ENCODE peak calls at places on chromosomes 13 and 19, in ten cellular contexts. A is psoas muscle; F is left ventricle myocardium inferior; C is mucosa of descending colon; B is H1; J is colonic mucosa; P is CD8-positive, alpha-beta T cell; R is adrenal gland; V is ovary; D is gastrocnemius medialis. U is an unnamed sample. For H3K9me3, the result is how much of the 10 kb centered on the place peaks cover.

GRCh38 chr19:8310342-8311055 is 2.3 kb upstream of the CD320 start:
- DNase-seq in C (peak), F (no peak), J (peak), P (no peak), R (peak), D (peak), A (peak), B (no peak), V (peak), U (peak)

GRCh38 chr13:71242191-71242590 is 624.8 kb downstream of the DACH1 start:
- DNase-seq in D (no peak), R (no peak), B (no peak), C (no peak), P (no peak), J (no peak), F (peak), V (no peak), A (no peak), U (no peak)

GRCh38 chr19:21202865-21203494 is 61.1 kb downstream of the ZNF431 start:
- DNase-seq in V (no peak), F (no peak), A (no peak), R (no peak), D (no peak), P (no peak), B (peak), C (no peak), J (no peak), U (no peak)

GRCh38 chr13:94660695-94661324 is 51.5 kb downstream of the SOX21 start:
- DNase-seq in V (no peak), C (no peak), D (no peak), P (no peak), J (no peak), F (no peak), B (no peak), R (no peak), A (no peak), U (no peak)

GRCh38 chr19:18349524-18350128 is 9.2 kb downstream of the PGPEP1 start:
- DNase-seq in A (peak), P (no peak), D (no peak), J (peak), B (no peak), R (peak), C (peak), V (peak), F (no peak), U (peak)

GRCh38 chr19:33763661-33764343 is 32.9 kb upstream of the KCTD15 start:
- DNase-seq in J (no peak), P (no peak), D (no peak), C (no peak), R (no peak), B (no peak), A (no peak), F (peak), V (no peak), U (no peak)

GRCh38 chr19:45575216-45575615 is 9.4 kb downstream of the OPA3 start:
- DNase-seq in V (no peak), R (no peak), B (no peak), C (no peak), F (no peak), P (no peak), A (no peak), D (no peak), J (no peak), U (no peak)

GRCh38 chr13:99827011-99827410 is 144.6 kb downstream of the ZIC5 start:
- DNase-seq in P (no peak), B (no peak), V (no peak), F (no peak), J (no peak), A (no peak), C (no peak), D (no peak), R (no peak), U (no peak)

GRCh38 chr19:48644839-48645651 is 942 bp downstream of the CA11 start:
- DNase-seq in J (peak), C (peak), A (peak), D (peak), F (peak), R (peak), V (peak), P (peak), B (no peak), U (peak)

GRCh38 chr13:20943519-20944012 is 41.0 kb upstream of the XPO4 start:
- DNase-seq in P (peak), J (peak), B (peak), F (peak), C (peak), D (peak), A (peak), V (peak), R (peak), U (peak)

GRCh38 chr19:56317749-56318148 is 3.1 kb upstream of the ZSCAN5A start:
- DNase-seq in B (no peak), F (no peak), C (no peak), R (no peak), V (no peak), A (no peak), D (no peak), P (no peak), J (no peak), U (no peak)
- H3K9me3 ChIP-seq in B (under half), F (under half), C (under half), R (under half), V (under half), A (under half), D (under half), P (under half), J (under half), U (under half)

DNA sequence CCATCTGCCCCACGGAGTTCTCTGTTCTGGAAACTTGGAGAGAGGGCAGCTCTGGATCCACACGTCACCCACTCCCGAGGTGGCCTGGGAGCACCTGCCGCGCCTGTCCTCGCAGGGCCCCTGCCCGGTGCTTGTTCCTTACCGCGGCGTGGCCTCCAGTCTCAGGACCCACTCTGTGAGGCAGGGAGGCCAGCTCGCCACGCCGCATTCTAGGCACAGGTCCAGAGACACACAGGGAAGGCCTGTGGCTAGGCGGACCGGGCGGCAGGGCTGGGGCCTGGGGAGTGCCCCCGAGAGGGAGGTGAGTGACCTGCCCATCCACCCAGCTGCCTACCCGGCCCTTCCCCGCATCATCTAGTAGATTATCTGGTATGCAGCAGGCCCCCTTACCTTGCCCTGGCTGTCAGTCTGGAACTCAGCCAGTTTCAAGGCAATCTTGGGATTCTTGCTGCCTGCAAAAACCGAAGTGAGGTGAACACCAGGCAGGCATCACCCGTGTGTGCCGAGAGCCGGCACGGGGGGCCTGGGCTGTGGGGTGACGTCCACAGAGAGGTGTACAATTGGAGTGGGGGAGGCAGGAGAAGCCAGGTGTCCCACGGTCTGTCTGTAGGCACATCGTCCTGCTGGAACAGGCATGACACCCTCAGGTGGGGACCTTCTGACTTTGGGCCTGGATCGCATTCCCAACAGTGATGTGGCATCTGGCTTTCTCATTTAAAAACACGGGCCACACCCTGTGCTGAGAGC is 23.6 kb downstream of the DPP9 start:
- DNase-seq in V (no peak), A (no peak), F (no peak), J (no peak), P (no peak), D (no peak), C (no peak), B (no peak), R (no peak), U (no peak)
- TF ChIP-seq CTCF in V (no peak), A (no peak), F (no peak), J (no peak), P (no peak), D (no peak), C (no peak), B (no peak), R (no peak), U (no peak)

GRCh38 chr19:15673176-15673654 is 328 bp downstream of the CYP4F12 start:
- DNase-seq in J (peak), V (no peak), C (peak), F (peak), R (no peak), P (no peak), B (no peak), A (no peak), D (no peak), U (peak)
- H3K9me3 ChIP-seq in J (under half), V (under half), C (under half), F (under half), R (under half), P (under half), B (half or more), A (under half), D (under half), U (under half)

DNA sequence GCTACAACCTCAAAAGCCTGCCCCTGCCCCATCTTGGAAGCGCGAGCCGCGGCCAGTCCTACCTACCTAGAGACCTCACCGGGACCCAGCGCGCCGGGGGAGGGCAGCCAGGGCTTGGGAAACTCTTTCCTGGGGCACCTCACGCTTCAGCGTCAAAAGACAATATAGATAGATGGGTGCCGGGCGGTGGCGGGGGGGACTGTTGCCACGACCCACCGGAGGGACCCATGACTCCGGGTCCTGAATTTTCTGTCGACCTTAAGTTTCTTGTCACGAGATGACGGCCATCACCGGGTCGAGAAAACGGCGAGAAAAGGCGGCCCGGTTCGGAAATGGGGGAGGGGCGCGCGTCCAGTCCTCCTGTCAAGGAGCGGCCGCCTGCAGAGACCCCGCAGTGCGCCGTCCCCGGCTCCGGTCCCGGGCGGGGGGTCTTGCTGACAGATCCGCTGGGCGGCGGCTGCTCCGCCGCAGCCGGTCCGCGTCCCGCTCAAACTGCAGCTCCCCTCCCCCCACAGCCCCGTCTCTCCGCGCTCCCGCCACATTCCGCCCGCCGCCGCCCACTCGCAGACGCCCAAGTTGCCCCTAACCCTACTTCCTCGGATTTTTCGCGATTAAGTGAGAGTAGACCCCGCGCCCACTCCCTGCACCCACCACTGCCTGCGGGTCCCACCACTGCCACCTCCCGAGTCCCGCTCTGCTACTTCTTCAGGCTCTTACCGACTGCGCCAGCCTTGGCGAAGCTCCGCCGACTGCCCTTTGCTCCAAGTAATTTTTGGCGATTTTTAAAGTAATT is 66.1 kb downstream of the KCNRG start:
- DNase-seq in D (peak), B (no peak), P (peak), C (peak), J (peak), F (peak), A (peak), R (peak), V (peak), U (peak)
- TF ChIP-seq CTCF in D (no peak), B (no peak), P (peak), C (no peak), J (no peak), F (no peak), A (no peak), R (no peak), V (no peak), U (no peak)

GRCh38 chr19:44499962-44500949 is at the start of gene ZNF180:
- DNase-seq in A (peak), F (peak), V (peak), C (peak), R (peak), B (peak), P (peak), D (peak), J (peak), U (peak)
- H3K9me3 ChIP-seq in A (under half), F (under half), V (under half), C (under half), R (under half), B (under half), P (under half), D (under half), J (under half), U (under half)

DNA sequence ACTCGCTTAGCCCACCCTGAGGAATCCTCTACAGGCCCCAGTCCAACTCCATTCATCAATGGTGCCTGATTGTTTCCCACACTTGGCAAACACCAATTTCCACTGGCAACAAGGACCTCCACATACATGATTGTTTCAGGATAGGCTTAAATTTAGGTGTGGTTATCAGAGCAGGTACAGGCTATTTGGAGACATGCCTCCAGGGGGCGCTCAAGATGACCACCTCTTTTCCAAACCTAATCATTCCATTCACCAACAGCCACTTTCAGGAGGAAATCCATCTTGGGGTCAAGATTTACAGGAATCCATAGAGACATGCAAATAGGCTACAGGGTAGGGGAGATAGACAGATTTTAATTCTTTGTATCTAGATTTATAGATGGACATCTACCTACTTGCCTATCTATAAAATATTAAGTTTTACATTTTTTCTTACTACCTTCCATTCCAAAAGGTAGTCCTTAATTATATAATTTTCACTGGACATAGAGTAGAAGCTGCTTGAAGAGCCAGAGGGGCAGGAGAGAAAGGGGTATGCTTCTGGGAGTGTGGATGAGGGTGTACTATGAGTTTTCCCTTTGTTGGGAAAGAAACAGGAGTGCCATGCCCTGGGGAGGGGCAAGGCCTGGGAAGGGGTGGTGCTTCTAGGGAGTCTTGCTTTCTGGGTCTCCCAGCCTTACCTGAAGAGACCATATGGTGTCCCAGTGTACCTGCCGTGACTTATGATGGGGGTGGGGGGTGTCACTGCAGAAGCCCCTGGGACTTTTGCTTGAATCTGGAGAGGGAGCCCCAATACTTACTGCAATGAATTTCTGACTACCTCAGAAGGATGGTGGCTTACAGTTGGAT is 14.1 kb upstream of the PCDH8 start:
- DNase-seq in A (no peak), F (no peak), D (no peak), B (no peak), R (no peak), J (peak), V (no peak), C (peak), P (no peak), U (peak)
- TF ChIP-seq CTCF in A (no peak), F (peak), D (no peak), B (peak), R (peak), J (peak), V (no peak), C (peak), P (peak), U (peak)

DNA sequence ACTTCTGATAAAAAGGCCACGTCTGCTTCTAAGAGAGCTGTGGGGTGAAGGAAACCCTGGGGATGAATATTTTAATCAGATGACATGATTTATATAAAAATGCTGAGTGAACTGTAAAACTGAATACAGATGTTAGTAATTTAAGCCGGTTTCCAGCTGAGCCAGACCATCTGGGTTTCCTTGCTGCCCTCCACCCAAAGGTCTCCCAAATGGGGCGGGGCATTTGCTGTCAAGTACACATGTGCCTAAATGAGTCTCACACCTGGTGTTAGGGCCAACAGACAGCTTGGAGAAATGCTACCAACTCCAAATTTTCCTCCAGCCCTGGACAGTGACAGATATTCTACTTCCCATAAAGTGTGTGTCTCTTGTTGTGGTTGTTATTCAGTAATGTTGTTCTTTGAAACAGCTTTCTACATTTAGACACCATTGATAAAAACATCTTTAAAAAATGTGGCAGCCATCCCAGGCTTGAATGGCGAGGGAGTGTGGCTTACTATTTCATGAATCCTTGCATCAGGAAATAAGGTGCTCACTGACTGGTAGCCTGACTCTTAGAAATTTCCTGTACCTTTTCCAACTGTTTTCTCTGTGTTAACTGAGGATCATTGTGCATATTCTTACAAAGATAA is 350.4 kb downstream of the MTUS2 start:
- DNase-seq in F (no peak), J (no peak), C (no peak), A (no peak), D (no peak), B (no peak), R (no peak), P (no peak), V (no peak), U (no peak)
- H3K9me3 ChIP-seq in F (under half), J (under half), C (under half), A (under half), D (under half), B (under half), R (under half), P (under half), V (under half), U (under half)

DNA sequence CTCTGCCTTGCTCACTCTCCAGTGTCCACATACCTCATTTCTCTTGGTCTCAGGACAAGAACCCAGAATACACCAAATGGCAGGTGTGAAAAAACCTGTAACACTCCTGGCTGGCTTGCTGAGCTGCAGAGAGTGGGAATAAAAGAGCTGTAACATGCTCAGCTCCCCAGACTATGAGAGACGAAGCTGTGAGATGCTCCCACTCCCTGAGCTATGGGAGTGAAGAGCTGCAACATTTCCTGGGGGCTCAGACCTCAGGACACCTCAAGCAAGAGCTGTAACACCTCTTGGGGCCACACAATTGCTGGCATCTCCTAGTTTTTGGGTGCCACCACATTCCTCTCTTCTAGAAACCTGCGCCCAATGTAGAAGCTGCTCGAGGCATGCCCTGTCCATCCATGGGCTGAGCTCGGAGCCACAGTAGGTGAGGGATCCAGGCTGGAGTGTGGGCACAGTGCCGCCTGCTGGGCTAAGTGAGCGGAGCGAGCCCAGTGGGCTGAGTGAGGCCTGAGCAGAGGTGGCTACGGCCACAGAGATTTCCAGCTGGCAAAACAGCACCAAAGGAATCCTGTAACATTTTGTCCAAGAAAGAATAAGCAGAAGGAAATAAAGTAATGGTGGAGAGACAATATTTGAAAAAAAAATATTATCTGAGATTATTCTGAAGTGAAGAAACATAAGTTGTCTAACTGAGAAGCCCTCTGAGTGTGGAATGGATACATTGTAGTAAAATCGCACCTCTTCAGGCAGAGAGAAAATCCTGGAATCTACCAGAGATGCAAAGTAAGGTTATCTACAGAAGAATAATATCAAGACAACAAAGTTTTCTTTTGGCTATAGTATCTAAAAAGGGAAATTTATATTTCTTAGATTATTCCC is 186.2 kb upstream of the PCDH9 start:
- DNase-seq in R (no peak), V (no peak), C (peak), F (no peak), A (no peak), J (no peak), P (no peak), D (no peak), B (peak), U (no peak)
- TF ChIP-seq CTCF in R (no peak), V (no peak), C (no peak), F (peak), A (no peak), J (no peak), P (no peak), D (no peak), B (peak), U (no peak)

DNA sequence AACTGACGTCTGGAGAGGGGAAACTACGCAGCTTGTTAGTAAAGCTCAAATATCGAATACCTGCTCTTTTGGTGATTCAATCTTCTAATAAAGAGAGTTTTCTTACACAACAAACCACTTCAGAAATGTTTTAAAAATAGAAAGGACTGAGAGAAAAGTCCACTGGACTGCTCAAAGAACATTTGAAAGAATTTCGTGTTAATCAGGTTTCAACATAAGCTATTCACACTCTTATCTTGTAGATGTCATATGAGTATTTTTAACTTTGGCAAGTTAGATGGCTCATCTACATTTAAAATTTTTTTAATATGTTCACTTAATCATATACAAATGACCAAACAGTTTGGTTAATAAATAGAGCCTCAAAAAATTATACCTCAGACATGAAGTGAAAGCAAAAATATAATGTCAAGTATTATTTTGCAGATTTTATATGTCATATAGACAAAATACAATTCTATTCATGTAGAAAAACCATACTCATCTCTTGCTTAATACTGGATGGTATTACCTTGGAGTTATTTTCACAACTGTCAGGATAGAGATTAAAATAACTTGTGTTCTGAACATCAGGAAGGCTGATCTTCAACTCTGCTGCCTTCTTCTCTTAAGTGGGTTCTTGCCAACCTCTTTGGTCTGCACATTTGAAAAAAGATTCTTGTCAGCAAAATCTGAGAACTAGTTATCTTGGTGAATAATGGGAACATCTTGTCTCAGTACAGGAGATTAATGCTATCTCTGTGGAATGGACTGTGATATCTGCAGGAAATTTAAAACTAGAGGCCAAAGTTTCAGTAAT is 95.4 kb upstream of the FAM216B start:
- DNase-seq in B (no peak), D (no peak), R (no peak), A (no peak), V (no peak), C (no peak), J (no peak), P (no peak), F (no peak), U (no peak)
- H3K9me3 ChIP-seq in B (under half), D (under half), R (under half), A (under half), V (under half), C (under half), J (under half), P (under half), F (under half), U (under half)